ENCODE peak calls at places on chromosomes 3 and 15, in eight cellular contexts. Z is dorsolateral prefrontal cortex; G is astrocyte of the spinal cord; J is Jurkat, Clone E6-1; W is AG04449; S is Caco-2; B is aorta; X is psoas muscle. R is an unnamed sample.

GRCh38 chr3:69011331-69011730 is 2.2 kb downstream of the EOGT start:
- DNase-seq in Z (no peak), G (no peak), J (no peak), W (no peak), S (no peak), B (no peak), X (no peak), R (no peak)

GRCh38 chr15:77160562-77161481 is 89.9 kb upstream of the TSPAN3 start:
- DNase-seq in Z (no peak), G (peak; percentile 1), J (peak; percentile 70), W (no peak), S (no peak), B (no peak), X (no peak), R (no peak)

GRCh38 chr15:88484781-88485246 is 17.3 kb downstream of the MRPS11 start:
- DNase-seq in Z (peak; percentile 36), G (peak; percentile 12), J (no peak), W (peak; percentile 34), S (no peak), B (no peak), X (no peak), R (no peak)

GRCh38 chr15:51874751-51875644 is 45.5 kb downstream of the TMOD3 start:
- DNase-seq in Z (peak; percentile 32), G (peak; percentile 96), J (no peak), W (peak; percentile 94), S (peak; percentile 51), B (no peak), X (no peak), R (peak; percentile 88)

GRCh38 chr3:31952205-31952604 is 28.9 kb downstream of the OSBPL10 start:
- DNase-seq in Z (no peak), G (no peak), J (no peak), W (no peak), S (no peak), B (no peak), X (no peak), R (no peak)

GRCh38 chr3:32177702-32178198 is 60.7 kb upstream of the CMTM8 start:
- DNase-seq in Z (peak; percentile 40), G (peak; percentile 80), J (peak; percentile 23), W (peak; percentile 5), S (peak; percentile 83), B (no peak), X (no peak), R (no peak)

GRCh38 chr3:109098245-109098644 is 19.7 kb downstream of the MORC1 start:
- DNase-seq in Z (no peak), G (no peak), J (peak; percentile 9), W (no peak), S (peak; percentile 57), B (no peak), X (no peak), R (no peak)

GRCh38 chr3:64756587-64756986 is 68.8 kb upstream of the ADAMTS9 start:
- DNase-seq in Z (no peak), G (no peak), J (no peak), W (no peak), S (no peak), B (no peak), X (no peak), R (no peak)

GRCh38 chr3:45664558-45664957 is 24.6 kb upstream of the SACM1L start:
- DNase-seq in Z (no peak), G (no peak), J (peak; percentile 43), W (no peak), S (no peak), B (no peak), X (no peak), R (no peak)

GRCh38 chr3:62723636-62724217 is 151.5 kb downstream of the CADPS start:
- DNase-seq in Z (peak; percentile 36), G (no peak), J (no peak), W (no peak), S (no peak), B (no peak), X (no peak), R (no peak)

GRCh38 chr3:119927190-119927589 is 145.3 kb downstream of the NR1I2 start:
- DNase-seq in Z (no peak), G (no peak), J (no peak), W (no peak), S (no peak), B (no peak), X (no peak), R (no peak)

GRCh38 chr15:33160581-33161165 is 33.8 kb downstream of the FMN1 start:
- DNase-seq in Z (no peak), G (peak; percentile 32), J (no peak), W (no peak), S (no peak), B (no peak), X (no peak), R (no peak)

GRCh38 chr15:77859491-77860060 is 217.9 kb downstream of the TBC1D2B start:
- DNase-seq in Z (no peak), G (no peak), J (no peak), W (no peak), S (no peak), B (peak; percentile 56), X (peak; percentile 22), R (no peak)

GRCh38 chr15:80007532-80007931 is 36.5 kb upstream of the BCL2A1 start:
- DNase-seq in Z (no peak), G (no peak), J (no peak), W (no peak), S (no peak), B (no peak), X (no peak), R (no peak)

GRCh38 chr15:80003171-80003570 is 32.2 kb upstream of the BCL2A1 start:
- DNase-seq in Z (peak; percentile 14), G (no peak), J (no peak), W (no peak), S (no peak), B (no peak), X (no peak), R (no peak)

GRCh38 chr15:80003934-80004472 is 33.0 kb upstream of the BCL2A1 start:
- DNase-seq in Z (no peak), G (no peak), J (no peak), W (no peak), S (no peak), B (no peak), X (no peak), R (no peak)

DNA sequence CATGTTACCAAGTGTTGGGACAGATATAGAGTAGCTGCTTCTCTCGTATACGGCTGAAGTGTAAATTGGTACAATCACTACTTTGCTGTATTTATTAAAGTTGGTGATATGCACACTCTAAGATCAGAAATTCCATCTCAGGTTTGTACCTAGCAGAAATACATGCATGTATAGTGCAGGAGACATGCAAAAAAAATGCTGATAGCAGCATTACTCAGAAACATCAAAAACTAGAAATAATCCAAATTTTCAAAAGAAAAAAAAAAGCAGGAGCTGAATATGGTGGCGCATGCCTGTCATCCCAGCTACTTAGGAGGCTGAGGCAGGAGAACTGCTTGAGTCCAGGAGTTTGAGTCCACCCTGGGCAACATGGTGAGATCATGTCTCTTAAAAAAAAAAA is 31.3 kb upstream of the BCL2A1 start:
- DNase-seq in Z (no peak), G (no peak), J (no peak), W (no peak), S (no peak), B (no peak), X (no peak), R (no peak)
- H3K4me3 ChIP-seq in Z (no peak overlapping the region), G (no peak overlapping the region), J (no peak overlapping the region), W (no peak overlapping the region), S (no peak overlapping the region), B (no peak overlapping the region), X (no peak overlapping the region), R (no peak overlapping the region)

DNA sequence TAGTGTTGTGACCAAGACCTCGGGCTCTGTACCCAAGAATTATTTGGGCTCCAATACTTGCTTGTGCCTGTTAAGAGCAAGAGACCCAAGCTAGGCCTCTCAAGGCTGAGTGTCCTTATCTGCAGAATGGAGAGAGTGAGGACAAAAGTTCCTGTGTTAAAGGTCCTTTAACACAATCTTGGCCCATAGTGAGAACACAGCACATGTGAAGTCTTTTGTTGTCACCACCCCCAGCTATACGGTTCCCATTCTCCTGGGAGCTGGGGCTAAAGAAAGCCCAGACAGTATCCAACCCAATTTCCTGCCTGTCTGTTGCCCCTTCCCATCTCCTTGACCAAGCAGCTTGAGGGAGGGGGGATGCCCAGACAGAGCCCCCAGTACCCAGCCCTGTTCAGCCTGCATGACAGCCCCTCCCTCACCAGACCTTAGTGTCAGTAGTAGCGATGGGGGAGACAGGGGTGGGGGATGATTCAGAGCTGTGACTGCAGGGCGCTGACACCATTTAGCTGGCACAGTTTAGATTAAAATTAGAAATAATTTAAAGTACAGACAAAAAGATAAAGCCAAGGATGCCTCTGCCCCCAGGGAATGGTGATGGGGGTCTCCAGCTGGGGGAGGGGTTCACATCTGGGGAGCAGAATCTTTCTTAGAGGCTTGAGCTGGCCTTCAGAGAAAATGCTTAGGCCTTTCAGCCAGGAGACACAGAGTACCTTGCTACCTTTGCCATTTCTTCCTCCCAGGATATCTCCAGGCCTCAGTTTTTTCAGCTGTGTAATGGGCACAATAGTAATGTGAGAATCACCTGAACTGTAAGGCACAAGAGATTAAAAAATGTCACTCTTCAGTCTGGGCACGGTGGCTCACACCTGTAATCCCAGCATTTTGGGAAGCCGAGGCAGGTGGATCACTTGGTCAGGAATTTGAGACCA is 2.7 kb downstream of the PRKCD start:
- DNase-seq in Z (no peak), G (no peak), J (no peak), W (no peak), S (no peak), B (no peak), X (no peak), R (no peak)
- H3K4me3 ChIP-seq in Z (peak overlapping the region; percentile 77), G (no peak overlapping the region), J (no peak overlapping the region), W (no peak overlapping the region), S (no peak overlapping the region), B (no peak overlapping the region), X (no peak overlapping the region), R (no peak overlapping the region)

GRCh38 chr15:68751622-68752021 is 69.1 kb downstream of the ANP32A start:
- DNase-seq in Z (no peak), G (no peak), J (no peak), W (no peak), S (no peak), B (no peak), X (no peak), R (no peak)

DNA sequence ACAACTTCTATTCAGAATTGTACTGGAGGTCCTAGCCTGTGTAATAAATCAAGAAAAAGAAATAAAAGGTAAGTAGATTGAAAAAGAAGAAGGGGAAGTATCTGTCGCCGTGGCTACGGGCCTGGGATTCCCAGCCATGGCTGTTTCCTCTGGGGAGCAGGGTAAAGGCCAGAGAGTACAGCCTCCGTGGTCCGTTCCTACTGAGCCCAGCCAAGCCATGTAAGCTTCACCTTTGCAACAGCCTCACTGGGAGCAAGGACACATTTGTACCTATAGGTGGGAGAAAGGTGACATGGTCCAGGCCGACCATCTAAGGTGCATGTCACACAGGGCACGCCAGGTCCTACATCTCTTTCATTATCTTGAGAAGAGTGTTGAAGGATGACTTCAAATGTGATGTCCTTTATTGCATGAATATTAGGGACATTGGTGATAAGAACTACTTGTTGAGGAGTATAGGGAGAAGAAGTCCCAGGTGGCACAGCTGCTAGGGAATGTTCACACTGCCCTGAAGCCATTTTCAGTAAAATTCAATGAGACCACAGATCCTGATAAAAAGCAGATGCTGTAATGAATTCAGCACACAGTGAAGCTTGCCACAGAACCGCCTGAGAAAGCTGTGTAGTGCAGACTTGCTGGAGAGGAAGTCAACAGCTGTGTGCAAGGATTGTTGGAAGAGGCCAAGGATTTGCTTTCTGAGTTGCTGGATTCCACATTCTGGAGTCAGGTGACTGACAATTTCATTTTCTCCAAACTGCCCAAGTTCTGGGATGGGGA is 71.1 kb downstream of the ANP32A start:
- DNase-seq in Z (no peak), G (no peak), J (no peak), W (no peak), S (no peak), B (no peak), X (no peak), R (peak; percentile 37)
- H3K4me3 ChIP-seq in Z (no peak overlapping the region), G (no peak overlapping the region), J (no peak overlapping the region), W (no peak overlapping the region), S (no peak overlapping the region), B (no peak overlapping the region), X (no peak overlapping the region), R (no peak overlapping the region)

GRCh38 chr3:180571831-180572578 is 30.0 kb upstream of the TTC14 start:
- DNase-seq in Z (no peak), G (no peak), J (no peak), W (no peak), S (no peak), B (no peak), X (no peak), R (no peak)
- H3K4me3 ChIP-seq in Z (no peak overlapping the region), G (no peak overlapping the region), J (no peak overlapping the region), W (no peak overlapping the region), S (no peak overlapping the region), B (no peak overlapping the region), X (no peak overlapping the region), R (no peak overlapping the region)

R was measured in BJ.